ENCODE peak calls at places on chromosome 10, in four cellular contexts. One of them, this sample, is unnamed.

GRCh38 chr10:35458500-35459448 is 122.5 kb downstream of the CCNY start:
- DNase-seq in HCT116: no peak
- DNase-seq in body of pancreas: no peak
- DNase-seq in CD8-positive, alpha-beta T cell: no peak
- DNase-seq in this sample: no peak

GRCh38 chr10:49187950-49188761 is at the start of gene TMEM273:
- DNase-seq in HCT116: no peak
- DNase-seq in body of pancreas: peak; percentile 64
- DNase-seq in CD8-positive, alpha-beta T cell: no peak
- DNase-seq in this sample: no peak

GRCh38 chr10:51469666-51470065 is 229.7 kb downstream of the CSTF2T start:
- DNase-seq in HCT116: no peak
- DNase-seq in body of pancreas: no peak
- DNase-seq in CD8-positive, alpha-beta T cell: no peak
- DNase-seq in this sample: no peak

GRCh38 chr10:8159628-8160165 is 105.2 kb downstream of the GATA3 start:
- DNase-seq in HCT116: no peak
- DNase-seq in body of pancreas: no peak
- DNase-seq in CD8-positive, alpha-beta T cell: no peak
- DNase-seq in this sample: no peak

GRCh38 chr10:510415-510881 is 179.0 kb downstream of the DIP2C start:
- DNase-seq in HCT116: no peak
- DNase-seq in body of pancreas: no peak
- DNase-seq in CD8-positive, alpha-beta T cell: no peak
- DNase-seq in this sample: peak; percentile 12

GRCh38 chr10:7121154-7121797 is 289.6 kb downstream of the SFMBT2 start:
- DNase-seq in HCT116: peak; percentile 8
- DNase-seq in body of pancreas: peak; percentile 20
- DNase-seq in CD8-positive, alpha-beta T cell: peak; percentile 59
- DNase-seq in this sample: peak; percentile 80

GRCh38 chr10:132477398-132478340 is 59.9 kb upstream of the INPP5A start:
- DNase-seq in HCT116: no peak
- DNase-seq in body of pancreas: no peak
- DNase-seq in CD8-positive, alpha-beta T cell: no peak
- DNase-seq in this sample: no peak

GRCh38 chr10:102509387-102509786 is 5.6 kb downstream of the SUFU start:
- DNase-seq in HCT116: no peak
- DNase-seq in body of pancreas: peak; percentile 20
- DNase-seq in CD8-positive, alpha-beta T cell: no peak
- DNase-seq in this sample: peak; percentile 67

GRCh38 chr10:106577266-106577665 is 587.2 kb downstream of the SORCS1 start:
- DNase-seq in HCT116: no peak
- DNase-seq in body of pancreas: no peak
- DNase-seq in CD8-positive, alpha-beta T cell: no peak
- DNase-seq in this sample: no peak

GRCh38 chr10:122688293-122688989 is 11.2 kb downstream of the C10orf120 start:
- DNase-seq in HCT116: no peak
- DNase-seq in body of pancreas: peak; percentile 68
- DNase-seq in CD8-positive, alpha-beta T cell: no peak
- DNase-seq in this sample: peak; percentile 29

GRCh38 chr10:60238408-60239100 is 151.1 kb downstream of the ANK3 start:
- DNase-seq in HCT116: peak; percentile 2
- DNase-seq in body of pancreas: peak; percentile 49
- DNase-seq in CD8-positive, alpha-beta T cell: no peak
- DNase-seq in this sample: peak; percentile 62

GRCh38 chr10:2214035-2214434 is 476.7 kb upstream of the ADARB2 start:
- DNase-seq in HCT116: no peak
- DNase-seq in body of pancreas: no peak
- DNase-seq in CD8-positive, alpha-beta T cell: no peak
- DNase-seq in this sample: no peak

GRCh38 chr10:23696476-23696875 is 257.6 kb downstream of the OTUD1 start:
- DNase-seq in HCT116: no peak
- DNase-seq in body of pancreas: no peak
- DNase-seq in CD8-positive, alpha-beta T cell: no peak
- DNase-seq in this sample: no peak

GRCh38 chr10:49263591-49263990 is 35.4 kb upstream of the C10orf71 start:
- DNase-seq in HCT116: no peak
- DNase-seq in body of pancreas: no peak
- DNase-seq in CD8-positive, alpha-beta T cell: no peak
- DNase-seq in this sample: no peak

GRCh38 chr10:48506147-48506917 is 98.5 kb downstream of the ARHGAP22 start:
- DNase-seq in HCT116: peak; percentile 68
- DNase-seq in body of pancreas: no peak
- DNase-seq in CD8-positive, alpha-beta T cell: no peak
- DNase-seq in this sample: peak; percentile 67

GRCh38 chr10:22250897-22251605 is 33.2 kb upstream of the EBLN1 start:
- DNase-seq in HCT116: no peak
- DNase-seq in body of pancreas: no peak
- DNase-seq in CD8-positive, alpha-beta T cell: no peak
- DNase-seq in this sample: no peak

GRCh38 chr10:104735036-104735435 is 93.9 kb downstream of the SORCS3 start:
- DNase-seq in HCT116: no peak
- DNase-seq in body of pancreas: no peak
- DNase-seq in CD8-positive, alpha-beta T cell: no peak
- DNase-seq in this sample: no peak

GRCh38 chr10:120978589-120979252 is 127.6 kb downstream of the WDR11 start:
- DNase-seq in HCT116: no peak
- DNase-seq in body of pancreas: no peak
- DNase-seq in CD8-positive, alpha-beta T cell: no peak
- DNase-seq in this sample: peak; percentile 11

DNA sequence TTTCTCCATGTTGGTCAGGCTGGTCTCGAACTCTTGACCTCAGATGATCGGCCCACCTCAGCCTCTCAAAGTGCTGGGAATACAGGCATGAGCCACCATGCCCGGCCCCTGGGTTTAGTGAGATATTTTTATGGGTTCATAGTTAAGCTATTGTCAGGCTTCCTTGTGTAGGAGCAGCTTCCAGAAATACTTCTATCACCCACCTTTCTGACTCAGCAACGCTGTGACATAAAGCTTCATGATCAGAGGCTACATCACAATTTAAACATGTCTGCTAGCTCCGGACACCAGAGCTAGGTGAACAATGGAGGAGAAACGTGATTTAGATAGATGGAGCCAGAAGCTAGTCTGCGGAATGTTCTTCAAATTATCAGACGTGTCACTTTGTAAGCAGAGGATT is 295.8 kb upstream of the LYZL1 start:
- DNase-seq in HCT116: no peak
- DNase-seq in body of pancreas: no peak
- DNase-seq in CD8-positive, alpha-beta T cell: no peak
- DNase-seq in this sample: no peak
- H3K27me3 ChIP-seq in HCT116: no peaks in the 10 kb centered on the region
- H3K27me3 ChIP-seq in body of pancreas: no peaks in the 10 kb centered on the region
- H3K27me3 ChIP-seq in CD8-positive, alpha-beta T cell: no peaks in the 10 kb centered on the region
- H3K27me3 ChIP-seq in this sample: no peaks in the 10 kb centered on the region

DNA sequence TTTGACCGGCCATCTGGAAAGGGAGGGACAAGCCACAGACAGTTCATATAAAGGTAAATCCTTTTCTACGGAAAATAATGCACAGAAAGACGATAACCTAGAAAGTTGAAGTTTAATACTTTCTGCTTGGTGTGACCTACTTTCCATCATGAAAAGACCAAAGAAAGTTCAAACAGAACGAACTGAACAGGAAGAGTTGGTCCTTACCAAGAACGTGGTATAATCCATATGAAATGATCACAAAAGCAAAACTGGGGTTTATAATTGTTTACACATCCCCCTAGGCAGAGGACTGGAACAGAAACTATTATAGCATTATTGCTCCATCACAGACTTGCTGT is 105.4 kb downstream of the ST8SIA6 start:
- DNase-seq in HCT116: no peak
- DNase-seq in body of pancreas: no peak
- DNase-seq in CD8-positive, alpha-beta T cell: no peak
- DNase-seq in this sample: no peak
- H3K4me3 ChIP-seq in HCT116: peak overlapping the region; percentile 42
- H3K4me3 ChIP-seq in body of pancreas: no peak overlapping the region
- H3K4me3 ChIP-seq in CD8-positive, alpha-beta T cell: no peak overlapping the region
- H3K4me3 ChIP-seq in this sample: no peak overlapping the region

DNA sequence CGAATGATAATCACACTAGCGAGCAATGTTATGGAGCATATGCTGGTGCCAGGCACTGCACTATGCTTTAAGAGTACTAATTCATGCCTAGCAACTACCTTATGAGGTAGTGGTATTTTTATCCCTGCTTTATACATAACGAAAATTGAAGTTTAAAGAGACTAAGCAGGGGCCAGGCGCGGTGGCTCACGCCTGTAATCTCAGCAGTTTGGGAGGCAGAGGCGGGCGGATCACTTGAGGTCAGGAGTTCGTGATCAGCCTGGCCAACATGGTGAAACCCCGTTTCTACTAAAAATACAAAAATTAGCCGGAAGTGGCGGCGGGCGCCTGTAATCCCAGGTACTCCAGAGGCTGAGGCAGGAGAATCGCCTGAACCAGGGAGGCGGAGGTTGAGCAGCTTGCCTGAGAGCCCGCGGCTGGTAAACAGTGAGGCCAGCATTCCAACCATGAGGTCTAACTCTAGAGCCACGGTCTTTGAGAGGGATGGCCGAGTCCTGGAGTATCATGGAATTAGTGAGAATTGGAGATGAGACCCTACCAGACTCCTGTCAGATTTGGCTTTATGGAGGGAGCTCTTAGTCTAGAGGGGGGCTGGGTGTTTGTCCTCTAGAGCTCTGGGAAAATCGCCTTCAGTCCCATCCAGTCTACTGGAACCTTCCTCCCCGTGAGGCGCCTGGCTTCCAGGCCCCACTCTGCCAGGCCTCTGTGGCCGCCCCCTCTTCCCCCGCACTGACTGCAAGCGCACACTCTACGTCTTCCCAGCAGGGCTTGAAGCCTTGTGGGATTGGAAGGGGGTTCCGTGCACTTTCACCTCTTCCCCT is 11.6 kb downstream of the TLX1 start:
- DNase-seq in HCT116: no peak
- DNase-seq in body of pancreas: no peak
- DNase-seq in CD8-positive, alpha-beta T cell: no peak
- DNase-seq in this sample: no peak
- TF ChIP-seq CTCF in HCT116: no peak
- TF ChIP-seq CTCF in body of pancreas: no peak
- TF ChIP-seq CTCF in CD8-positive, alpha-beta T cell: no peak
- TF ChIP-seq CTCF in this sample: no peak

DNA sequence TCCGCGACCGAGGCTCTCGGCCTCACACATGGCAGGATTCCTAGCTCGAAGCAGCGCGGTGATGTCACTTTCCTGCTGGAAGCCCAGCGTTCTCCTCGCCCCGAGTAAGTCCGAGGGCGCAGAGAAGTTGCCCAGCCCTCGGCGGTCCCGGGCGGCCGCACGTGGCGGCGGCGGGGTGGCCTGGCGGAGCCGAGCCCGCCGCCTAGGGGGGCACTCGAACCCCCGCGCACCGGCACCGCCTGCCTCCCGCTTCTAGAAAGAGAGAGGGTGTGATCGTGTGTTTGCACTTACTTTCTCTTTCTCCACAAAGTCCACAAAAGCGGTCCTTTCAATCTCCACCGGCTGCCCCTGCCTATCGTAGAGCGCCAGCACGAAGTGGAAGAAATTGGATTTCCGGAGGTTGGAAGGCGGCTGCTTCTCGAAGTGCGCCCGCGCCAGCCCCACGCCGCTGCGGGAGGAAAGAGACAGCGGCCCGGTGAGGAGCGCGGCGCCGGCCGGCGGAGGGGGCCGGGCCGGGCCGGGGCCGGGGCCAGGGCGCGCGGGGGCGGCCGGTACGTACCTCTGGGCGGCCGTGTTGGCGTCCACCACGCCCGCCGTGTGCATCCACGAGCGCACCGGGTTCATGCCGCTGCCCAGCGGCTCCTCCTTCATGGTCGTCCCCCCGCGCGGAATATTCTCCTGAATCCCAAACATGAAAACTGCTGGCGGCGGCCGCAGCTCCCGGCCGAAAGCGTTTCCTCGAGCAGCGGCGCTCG is 821 bp downstream of the EBF3 start:
- DNase-seq in HCT116: no peak
- DNase-seq in body of pancreas: no peak
- DNase-seq in CD8-positive, alpha-beta T cell: no peak
- DNase-seq in this sample: peak; percentile 59
- H3K27me3 ChIP-seq in HCT116: no peaks in the 10 kb centered on the region
- H3K27me3 ChIP-seq in body of pancreas: no peaks in the 10 kb centered on the region
- H3K27me3 ChIP-seq in CD8-positive, alpha-beta T cell: peaks cover 66% of the 10 kb centered on the region
- H3K27me3 ChIP-seq in this sample: peaks cover 98% of the 10 kb centered on the region

GRCh38 chr10:110529596-110530011 is 31.9 kb downstream of the DUSP5 start:
- DNase-seq in HCT116: no peak
- DNase-seq in body of pancreas: no peak
- DNase-seq in CD8-positive, alpha-beta T cell: no peak
- DNase-seq in this sample: no peak
- H3K4me3 ChIP-seq in HCT116: peak overlapping the region; percentile 49
- H3K4me3 ChIP-seq in body of pancreas: no peak overlapping the region
- H3K4me3 ChIP-seq in CD8-positive, alpha-beta T cell: no peak overlapping the region
- H3K4me3 ChIP-seq in this sample: no peak overlapping the region

DNA sequence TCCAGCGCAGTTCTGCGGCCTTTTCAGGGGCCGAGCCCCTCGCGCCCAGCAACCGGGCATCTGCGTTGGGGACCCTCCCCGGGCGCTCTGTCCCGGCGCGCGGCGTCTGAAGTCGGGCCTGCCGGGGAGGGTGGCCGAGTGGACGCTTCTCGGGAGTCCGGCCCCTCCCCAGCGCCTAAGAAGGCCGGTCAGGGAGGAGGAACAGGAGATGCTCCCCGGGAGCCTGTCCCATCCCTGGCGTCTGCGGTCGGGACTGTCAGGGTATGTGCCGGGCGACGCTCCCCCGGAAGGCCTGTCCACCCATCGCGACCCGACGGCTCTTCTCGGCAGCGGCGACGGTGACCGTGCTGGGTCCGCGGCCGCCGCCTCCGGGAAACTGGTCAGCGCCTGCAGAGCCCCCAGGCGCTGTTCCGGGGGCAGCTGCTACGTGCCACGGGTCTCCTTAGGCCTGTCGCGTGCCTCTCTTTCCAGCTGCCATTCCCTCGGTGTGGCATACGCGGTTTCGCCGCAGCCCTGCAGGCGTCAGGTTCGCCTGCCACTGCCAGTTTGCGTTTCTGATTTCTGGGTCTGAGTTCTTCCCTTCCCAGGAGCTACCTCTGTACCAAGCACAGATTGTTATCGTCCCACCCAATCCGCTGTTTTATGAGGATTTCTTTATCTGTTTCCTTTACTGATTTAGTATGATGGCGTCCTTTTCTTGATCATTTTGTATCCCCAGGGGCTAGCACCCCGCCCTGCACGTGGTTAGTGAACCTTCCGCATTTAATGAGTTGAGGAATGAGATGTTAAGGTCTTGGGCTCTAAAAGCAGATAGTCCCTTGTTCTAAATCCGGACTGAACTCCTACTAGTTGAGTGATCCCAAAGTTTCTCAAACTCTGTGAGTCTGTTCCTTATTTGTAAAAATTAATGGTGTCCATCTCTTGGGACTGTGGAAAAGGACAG is 782 bp downstream of the IFIT5 start:
- DNase-seq in HCT116: no peak
- DNase-seq in body of pancreas: peak; percentile 50
- DNase-seq in CD8-positive, alpha-beta T cell: peak; percentile 16
- DNase-seq in this sample: peak; percentile 35
- TF ChIP-seq CTCF in HCT116: no peak
- TF ChIP-seq CTCF in body of pancreas: no peak
- TF ChIP-seq CTCF in CD8-positive, alpha-beta T cell: no peak
- TF ChIP-seq CTCF in this sample: no peak

GRCh38 chr10:100477970-100478369 is 15.2 kb downstream of the WNT8B start:
- DNase-seq in HCT116: no peak
- DNase-seq in body of pancreas: no peak
- DNase-seq in CD8-positive, alpha-beta T cell: no peak
- DNase-seq in this sample: no peak
- H3K27me3 ChIP-seq in HCT116: peaks cover 22% of the 10 kb centered on the region
- H3K27me3 ChIP-seq in body of pancreas: no peaks in the 10 kb centered on the region
- H3K27me3 ChIP-seq in CD8-positive, alpha-beta T cell: no peaks in the 10 kb centered on the region
- H3K27me3 ChIP-seq in this sample: peaks cover 68% of the 10 kb centered on the region

This sample was measured in cardiac muscle cell.